ENCODE peak calls at places on chromosomes 13 and 19, in seven cellular contexts. U is AG10803, T is PC-3, E is WERI-Rb-1, D is HFFc6, J is brain microvascular endothelial cell, N is thoracic aorta. S is an unnamed sample.

GRCh38 chr19:38386968-38387549 is 775 bp downstream of the GGN start:
- DNase-seq in J (no peak), D (no peak), E (no peak), T (no peak), N (no peak), U (no peak), S (no peak)

GRCh38 chr13:94595006-94595942 is 678 bp downstream of the TGDS start:
- DNase-seq in U (peak), J (no peak), D (no peak), T (peak), E (peak), N (no peak), S (no peak)

GRCh38 chr13:97344250-97345175 is 89.5 kb upstream of the RAP2A start:
- DNase-seq in N (no peak), J (peak), D (peak), T (peak), E (peak), U (peak), S (no peak)

GRCh38 chr19:16325161-16325527 is 518 bp downstream of the KLF2 start:
- DNase-seq in N (no peak), U (peak), J (no peak), E (peak), T (no peak), D (no peak), S (no peak)

GRCh38 chr13:27170521-27171243 is 929 bp downstream of the USP12 start:
- DNase-seq in T (peak), E (peak), N (no peak), D (peak), U (no peak), J (no peak), S (peak)

GRCh38 chr19:47284324-47284899 is 9.7 kb downstream of the INAFM1 start:
- DNase-seq in U (peak), N (no peak), T (peak), D (peak), J (peak), E (peak), S (no peak)

GRCh38 chr13:104477256-104477655 is 1411.0 kb upstream of the SLC10A2 start:
- DNase-seq in T (no peak), N (no peak), E (no peak), J (peak), U (no peak), D (no peak), S (no peak)

GRCh38 chr19:56348289-56348877 is 33.7 kb upstream of the ZSCAN5A start:
- DNase-seq in D (no peak), U (no peak), J (peak), T (peak), E (peak), N (no peak), S (no peak)

GRCh38 chr19:47228937-47229673 is 1.9 kb downstream of the BBC3 start:
- DNase-seq in N (no peak), T (no peak), J (peak), E (no peak), U (peak), D (peak), S (no peak)

GRCh38 chr19:2180881-2181617 is 17.3 kb downstream of the DOT1L start:
- DNase-seq in J (no peak), N (no peak), D (no peak), E (no peak), U (no peak), T (no peak), S (no peak)

GRCh38 chr19:3163230-3163886 is 15.2 kb upstream of the S1PR4 start:
- DNase-seq in T (peak), D (peak), J (peak), E (peak), U (peak), N (no peak), S (peak)

GRCh38 chr13:32581177-32581786 is 5.0 kb upstream of the PDS5B start:
- DNase-seq in D (peak), T (peak), U (peak), N (no peak), E (no peak), J (no peak), S (no peak)

GRCh38 chr19:2254052-2254872 is 2.0 kb downstream of the JSRP1 start:
- DNase-seq in N (no peak), D (no peak), U (no peak), J (no peak), E (no peak), T (no peak), S (peak)

GRCh38 chr13:98309569-98310335 is 132.7 kb upstream of the RNF113B start:
- DNase-seq in T (no peak), D (no peak), E (peak), U (no peak), N (no peak), J (no peak), S (no peak)

GRCh38 chr13:109509154-109509905 is 277.1 kb downstream of the IRS2 start:
- DNase-seq in D (peak), T (peak), E (no peak), J (peak), N (no peak), U (peak), S (no peak)

GRCh38 chr13:26062853-26063444 is 11.1 kb upstream of the SHISA2 start:
- DNase-seq in T (peak), D (peak), E (peak), U (peak), J (peak), N (no peak), S (no peak)

GRCh38 chr13:40084934-40085333 is 429.5 kb downstream of the COG6 start:
- DNase-seq in U (no peak), D (no peak), J (no peak), E (no peak), T (no peak), N (no peak), S (no peak)

GRCh38 chr19:29259153-29259552 is 46.2 kb upstream of the UQCRFS1 start:
- DNase-seq in T (no peak), J (no peak), U (no peak), E (peak), D (no peak), N (no peak), S (no peak)

GRCh38 chr19:2798158-2798685 is 12.9 kb downstream of the THOP1 start:
- DNase-seq in N (no peak), E (no peak), T (no peak), J (no peak), D (no peak), U (no peak), S (no peak)

GRCh38 chr19:38081547-38082255 is 142.3 kb downstream of the DPF1 start:
- DNase-seq in T (no peak), E (no peak), J (no peak), D (no peak), N (no peak), U (no peak), S (no peak)

GRCh38 chr19:8056533-8056932 is 4.0 kb downstream of the CCL25 start:
- DNase-seq in D (no peak), E (no peak), U (no peak), T (no peak), J (no peak), N (no peak), S (no peak)

GRCh38 chr13:22061371-22061805 is 390.5 kb downstream of the FGF9 start:
- DNase-seq in T (no peak), U (no peak), N (no peak), D (no peak), E (no peak), J (no peak), S (no peak)

GRCh38 chr13:20767309-20767943 is 6.3 kb downstream of the EEF1AKMT1 start:
- DNase-seq in T (no peak), E (no peak), J (no peak), U (no peak), D (no peak), N (no peak), S (no peak)

GRCh38 chr13:33676700-33677048 is 141.3 kb upstream of the RFC3 start:
- DNase-seq in T (peak), U (peak), D (peak), N (no peak), E (peak), J (peak), S (no peak)

GRCh38 chr19:47723573-47723923 is 10.3 kb downstream of the EHD2 start:
- DNase-seq in E (peak), U (peak), N (no peak), T (peak), J (peak), D (peak), S (no peak)

GRCh38 chr19:4357095-4357797 is 13.9 kb downstream of the MPND start:
- DNase-seq in D (no peak), J (no peak), T (no peak), N (no peak), E (no peak), U (no peak), S (no peak)

GRCh38 chr19:5827342-5827890 is 12.1 kb downstream of the FUT6 start:
- DNase-seq in U (no peak), D (no peak), J (no peak), T (no peak), E (no peak), N (no peak), S (no peak)

GRCh38 chr19:23393121-23393520 is 2.1 kb downstream of the ZNF91 start:
- DNase-seq in N (no peak), U (no peak), J (no peak), D (peak), E (no peak), T (peak), S (no peak)
- TF ChIP-seq CTCF in N (no peak), U (no peak), J (no peak), D (no peak), E (no peak), T (no peak), S (no peak)

GRCh38 chr13:44244288-44244687 is 129.3 kb upstream of the SERP2 start:
- DNase-seq in N (no peak), U (peak), T (peak), J (peak), D (peak), E (no peak), S (no peak)

GRCh38 chr13:44240611-44241010 is 133.0 kb upstream of the SERP2 start:
- DNase-seq in J (no peak), T (no peak), E (peak), D (no peak), N (no peak), U (no peak), S (no peak)

GRCh38 chr13:44241638-44242037 is 132.0 kb upstream of the SERP2 start:
- DNase-seq in U (no peak), N (no peak), T (no peak), E (no peak), D (no peak), J (no peak), S (no peak)

GRCh38 chr13:44238011-44238421 is 135.6 kb upstream of the SERP2 start:
- DNase-seq in U (peak), E (no peak), N (no peak), D (no peak), T (no peak), J (no peak), S (no peak)

GRCh38 chr13:44243198-44243852 is 130.3 kb upstream of the SERP2 start:
- DNase-seq in D (peak), N (no peak), T (peak), J (peak), U (peak), E (peak), S (no peak)
- TF ChIP-seq CTCF in D (peak), N (no peak), T (peak), J (peak), U (peak), E (peak), S (peak)

DNA sequence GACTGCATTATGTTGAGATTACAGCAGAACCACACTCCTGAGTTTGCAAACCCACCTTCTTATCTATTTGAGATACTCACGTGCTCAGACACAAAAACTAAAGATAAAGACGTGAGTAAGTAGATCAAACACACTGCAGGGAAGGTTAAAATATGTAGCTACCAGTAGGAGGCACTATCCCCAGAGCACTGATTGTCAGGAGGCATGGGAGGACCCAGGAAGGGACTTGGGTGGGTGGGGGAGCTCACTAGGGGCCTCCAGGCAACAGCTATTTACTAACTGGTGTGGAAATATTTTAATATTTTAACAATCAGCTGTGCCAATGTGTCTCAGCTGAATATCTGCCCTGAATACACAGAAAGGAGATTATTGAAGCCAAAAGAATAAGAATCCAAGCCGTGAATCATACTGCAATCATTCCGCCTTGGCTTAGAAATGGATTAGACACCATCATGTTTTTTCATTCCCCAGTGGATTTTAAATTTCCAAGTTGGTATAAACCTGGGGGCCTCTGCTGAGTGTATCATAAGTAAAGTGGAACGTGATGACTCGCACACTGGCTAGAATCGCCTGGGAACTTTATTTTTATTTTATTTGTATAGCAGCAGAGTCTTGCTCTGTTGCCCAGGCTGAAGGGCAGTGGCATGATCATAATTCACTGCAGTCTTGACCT is 73.2 kb upstream of the CACNA1A start:
- DNase-seq in J (no peak), T (peak), N (no peak), D (peak), U (peak), E (no peak), S (no peak)
- TF ChIP-seq CTCF in J (no peak), T (peak), N (no peak), D (peak), U (peak), E (peak), S (no peak)

GRCh38 chr19:17466487-17466850 is 3.9 kb upstream of the SLC27A1 start:
- DNase-seq in T (no peak), U (no peak), N (no peak), E (no peak), J (no peak), D (no peak), S (no peak)
- TF ChIP-seq CTCF in T (no peak), U (no peak), N (no peak), E (no peak), J (no peak), D (no peak), S (no peak)

DNA sequence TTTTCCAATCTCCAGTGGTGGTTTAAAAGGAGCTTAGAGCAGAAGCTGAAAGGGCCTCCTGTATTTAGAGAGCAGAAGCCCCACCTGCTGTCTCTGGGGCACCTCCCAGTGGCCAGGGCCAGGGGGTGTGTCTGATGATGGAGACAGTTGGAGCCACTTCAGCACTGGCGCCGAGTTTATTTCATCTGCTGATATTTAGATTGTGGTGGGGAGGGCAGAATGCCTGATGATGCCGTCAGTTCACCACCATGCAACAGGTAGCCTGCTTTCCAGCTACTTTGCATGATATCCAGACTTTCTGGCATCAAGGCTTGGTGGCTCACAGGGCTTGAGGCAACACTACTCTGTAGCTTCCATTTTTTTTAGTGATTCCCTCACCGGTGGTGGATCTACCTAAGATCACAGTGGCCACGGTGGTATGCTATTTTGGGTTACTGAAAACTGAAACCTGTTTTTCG is 371.9 kb downstream of the KCNRG start:
- DNase-seq in J (no peak), U (peak), D (no peak), N (no peak), E (peak), T (peak), S (no peak)
- TF ChIP-seq CTCF in J (peak), U (peak), D (no peak), N (peak), E (peak), T (peak), S (peak)